ENCODE peak calls at places on chromosomes 4 and X, in six cellular contexts. G is iris pigment epithelial cell; E is Caki2; F is fibroblast of the aortic adventitia; N is stimulated activated CD4-positive, alpha-beta T cell treated with anti-CD3 and anti-CD28 coated beads, Interleukin-12 subunit alpha, Interleukin-12 subunit beta, amount 100 ng/mL, for 24 hours; O is GM03348. L is an unnamed sample.

GRCh38 chr4:153523171-153523757 is 57.1 kb downstream of the TMEM131L start:
- DNase-seq in G (no peak), E (no peak), F (peak), N (no peak), O (no peak), L (no peak)

GRCh38 chr4:75830906-75831305 is 71.3 kb downstream of the PPEF2 start:
- DNase-seq in G (peak), E (no peak), F (peak), N (no peak), O (peak), L (no peak)

GRCh38 chr4:77959566-77960338 is 97.1 kb downstream of the MRPL1 start:
- DNase-seq in G (peak), E (peak), F (peak), N (no peak), O (peak), L (peak)

GRCh38 chrX:39866229-39866628 is 231.5 kb downstream of the BCOR start:
- DNase-seq in G (no peak), E (peak), F (no peak), N (no peak), O (no peak), L (no peak)

GRCh38 chrX:31837445-31837844 is 765.6 kb upstream of the FTHL17 start:
- DNase-seq in G (no peak), E (no peak), F (no peak), N (no peak), O (no peak), L (no peak)

GRCh38 chrX:100208076-100208475 is 202.0 kb downstream of the PCDH19 start:
- DNase-seq in G (no peak), E (no peak), F (no peak), N (no peak), O (no peak), L (no peak)

GRCh38 chr4:6688879-6689505 is 4.7 kb upstream of the S100P start:
- DNase-seq in G (peak), E (peak), F (peak), N (peak), O (peak), L (no peak)

GRCh38 chrX:6505960-6506359 is 29.0 kb downstream of the VCX3A start:
- DNase-seq in G (no peak), E (no peak), F (no peak), N (no peak), O (no peak), L (no peak)

GRCh38 chrX:132219343-132219768 is at the start of gene RAP2C:
- DNase-seq in G (peak), E (peak), F (peak), N (peak), O (peak), L (no peak)

GRCh38 chr4:23921447-23921845 is 31.6 kb upstream of the PPARGC1A start:
- DNase-seq in G (no peak), E (no peak), F (no peak), N (no peak), O (no peak), L (no peak)

GRCh38 chr4:175807596-175807995 is 4.5 kb downstream of the GPM6A start:
- DNase-seq in G (no peak), E (no peak), F (no peak), N (no peak), O (no peak), L (no peak)

GRCh38 chr4:184279496-184280082 is 61.9 kb upstream of the ENPP6 start:
- DNase-seq in G (peak), E (no peak), F (no peak), N (no peak), O (no peak), L (no peak)

GRCh38 chrX:127317159-127317558 is 497.6 kb downstream of the PRR32 start:
- DNase-seq in G (no peak), E (peak), F (no peak), N (no peak), O (no peak), L (no peak)

GRCh38 chr4:100063355-100063754 is 113.3 kb upstream of the H2AZ1 start:
- DNase-seq in G (no peak), E (peak), F (no peak), N (no peak), O (no peak), L (no peak)

GRCh38 chrX:43813898-43814297 is 68.4 kb downstream of the MAOB start:
- DNase-seq in G (peak), E (no peak), F (peak), N (no peak), O (no peak), L (peak)

GRCh38 chr4:38857354-38858096 is 908 bp upstream of the TLR6 start:
- DNase-seq in G (peak), E (peak), F (peak), N (peak), O (peak), L (peak)

GRCh38 chrX:77723684-77724083 is 62.3 kb downstream of the ATRX start:
- DNase-seq in G (no peak), E (no peak), F (no peak), N (no peak), O (no peak), L (no peak)

GRCh38 chr4:146915132-146915531 is 30.5 kb downstream of the TTC29 start:
- DNase-seq in G (no peak), E (no peak), F (no peak), N (no peak), O (no peak), L (no peak)

GRCh38 chr4:1393866-1394265 is 12.4 kb downstream of the NKX1-1 start:
- DNase-seq in G (no peak), E (no peak), F (no peak), N (no peak), O (no peak), L (no peak)

GRCh38 chr4:168309781-168310180 is 8.8 kb downstream of the DDX60 start:
- DNase-seq in G (peak), E (no peak), F (peak), N (no peak), O (no peak), L (no peak)

GRCh38 chr4:56803473-56803872 is 18.0 kb downstream of the SPINK2 start:
- DNase-seq in G (no peak), E (no peak), F (no peak), N (no peak), O (no peak), L (peak)

GRCh38 chrX:118763489-118763888 is 36.1 kb downstream of the IL13RA1 start:
- DNase-seq in G (no peak), E (no peak), F (no peak), N (no peak), O (no peak), L (no peak)

GRCh38 chr4:73723945-73724344 is 16.4 kb upstream of the CXCL8 start:
- DNase-seq in G (no peak), E (no peak), F (no peak), N (no peak), O (no peak), L (no peak)

GRCh38 chr4:164169591-164169990 is 584.3 kb upstream of the SMIM31 start:
- DNase-seq in G (peak), E (peak), F (no peak), N (no peak), O (no peak), L (no peak)

GRCh38 chrX:149871940-149872339 is 9.0 kb upstream of the MAGEA8 start:
- DNase-seq in G (no peak), E (no peak), F (no peak), N (peak), O (no peak), L (peak)

GRCh38 chr4:114807759-114808404 is 209.3 kb downstream of the UGT8 start:
- DNase-seq in G (no peak), E (peak), F (peak), N (peak), O (peak), L (peak)

GRCh38 chr4:37802068-37802666 is 24.3 kb upstream of the PGM2 start:
- DNase-seq in G (no peak), E (peak), F (peak), N (no peak), O (peak), L (peak)

L was measured in HL-60.